ENCODE peak calls at places on chromosomes 6 and 20, in nine cellular contexts. C is left ventricle myocardium inferior; H is Ammon's horn; M is GM10248; A is NCI-H1436; S is A549; P is A172; W is HFFc6; D is naive thymus-derived CD4-positive, alpha-beta T cell. T is an unnamed sample.

GRCh38 chr6:148440877-148441453 is 98.3 kb downstream of the SASH1 start:
- DNase-seq in C (peak), H (peak), M (no peak), A (no peak), S (peak), P (peak), W (peak), D (no peak), T (no peak)

GRCh38 chr6:11854418-11855165 is 76.0 kb upstream of the ADTRP start:
- DNase-seq in C (no peak), H (no peak), M (peak), A (no peak), S (peak), P (peak), W (peak), D (no peak), T (no peak)

GRCh38 chr20:61861054-61861841 is 204.4 kb downstream of the TAF4 start:
- DNase-seq in C (no peak), H (no peak), M (no peak), A (no peak), S (no peak), P (no peak), W (no peak), D (no peak), T (no peak)

GRCh38 chr6:20711518-20711917 is 177.3 kb downstream of the CDKAL1 start:
- DNase-seq in C (no peak), H (no peak), M (no peak), A (no peak), S (no peak), P (no peak), W (no peak), D (no peak), T (no peak)

GRCh38 chr20:1125266-1125665 is 6.9 kb downstream of the PSMF1 start:
- DNase-seq in C (no peak), H (no peak), M (no peak), A (no peak), S (no peak), P (no peak), W (no peak), D (no peak), T (no peak)

GRCh38 chr6:46507426-46507825 is 16.2 kb upstream of the RCAN2 start:
- DNase-seq in C (no peak), H (no peak), M (no peak), A (no peak), S (no peak), P (no peak), W (no peak), D (no peak), T (no peak)

GRCh38 chr20:50924261-50924660 is 7.0 kb downstream of the ADNP start:
- DNase-seq in C (no peak), H (no peak), M (no peak), A (no peak), S (no peak), P (no peak), W (no peak), D (no peak), T (no peak)

GRCh38 chr6:379367-380181 is 12.0 kb upstream of the IRF4 start:
- DNase-seq in C (no peak), H (no peak), M (peak), A (no peak), S (no peak), P (no peak), W (no peak), D (no peak), T (no peak)

GRCh38 chr20:32327087-32327681 is 30.9 kb upstream of the ASXL1 start:
- DNase-seq in C (no peak), H (no peak), M (no peak), A (no peak), S (no peak), P (peak), W (peak), D (no peak), T (no peak)

GRCh38 chr20:57617079-57617795 is 3.0 kb downstream of the ZBP1 start:
- DNase-seq in C (no peak), H (no peak), M (peak), A (no peak), S (no peak), P (no peak), W (no peak), D (no peak), T (no peak)

GRCh38 chr6:152952045-152952444 is 30.8 kb downstream of the FBXO5 start:
- DNase-seq in C (no peak), H (no peak), M (no peak), A (no peak), S (no peak), P (peak), W (peak), D (no peak), T (no peak)

GRCh38 chr6:11398451-11399326 is 138.9 kb upstream of the TMEM170B start:
- DNase-seq in C (no peak), H (no peak), M (no peak), A (no peak), S (peak), P (no peak), W (no peak), D (no peak), T (no peak)

GRCh38 chr6:170208171-170208601 is 82.7 kb downstream of the DLL1 start:
- DNase-seq in C (no peak), H (no peak), M (no peak), A (no peak), S (no peak), P (no peak), W (no peak), D (no peak), T (no peak)

GRCh38 chr6:170271771-170272314 is 19.0 kb downstream of the DLL1 start:
- DNase-seq in C (no peak), H (no peak), M (peak), A (no peak), S (no peak), P (no peak), W (no peak), D (peak), T (peak)

GRCh38 chr6:136546321-136546720 is 3.9 kb downstream of the MAP7 start:
- DNase-seq in C (no peak), H (no peak), M (no peak), A (no peak), S (no peak), P (no peak), W (no peak), D (no peak), T (no peak)

GRCh38 chr20:20364016-20364746 is 3.7 kb upstream of the INSM1 start:
- DNase-seq in C (no peak), H (no peak), M (no peak), A (peak), S (no peak), P (no peak), W (no peak), D (no peak), T (no peak)

GRCh38 chr6:36595168-36595818 is 1.1 kb downstream of the SRSF3 start:
- DNase-seq in C (no peak), H (peak), M (no peak), A (no peak), S (peak), P (peak), W (no peak), D (peak), T (peak)